ENCODE peak calls at places on chromosome 5, in eight cellular contexts. K is dorsolateral prefrontal cortex, S is lower leg skin, F is Peyer's patch, Y is stomach, I is omental fat pad, Z is ovary, A is tibial artery. B is an unnamed sample.

GRCh38 chr5:174828786-174829510 is 104.6 kb downstream of the MSX2 start:
- DNase-seq in I (no peak), K (no peak), Y (no peak), F (no peak), A (no peak), Z (no peak), S (no peak), B (no peak)

GRCh38 chr5:171724771-171725609 is 60.6 kb upstream of the SMIM23 start:
- DNase-seq in K (no peak), Y (no peak), F (no peak), Z (no peak), I (no peak), S (peak), A (no peak), B (no peak)

GRCh38 chr5:72517961-72518690 is 10.9 kb upstream of the ZNF366 start:
- DNase-seq in K (no peak), Y (peak), F (peak), I (no peak), Z (no peak), S (peak), A (peak), B (no peak)

GRCh38 chr5:173498286-173498685 is 118.2 kb downstream of the BOD1 start:
- DNase-seq in Z (peak), K (no peak), A (peak), Y (no peak), F (no peak), S (peak), I (no peak), B (no peak)

GRCh38 chr5:38582662-38583061 is 26.2 kb upstream of the LIFR start:
- DNase-seq in A (no peak), I (no peak), F (no peak), K (no peak), Z (no peak), Y (no peak), S (no peak), B (no peak)

GRCh38 chr5:40877371-40877988 is 31.8 kb upstream of the C7 start:
- DNase-seq in K (no peak), S (no peak), Y (no peak), Z (no peak), F (no peak), I (no peak), A (no peak), B (no peak)

GRCh38 chr5:87410941-87411340 is 1.8 kb downstream of the CCNH start:
- DNase-seq in Y (no peak), S (no peak), F (no peak), I (no peak), K (no peak), Z (no peak), A (no peak), B (no peak)

GRCh38 chr5:73673161-73673591 is 47.2 kb downstream of the ARHGEF28 start:
- DNase-seq in Z (no peak), S (no peak), A (no peak), F (no peak), Y (no peak), I (no peak), K (no peak), B (no peak)

GRCh38 chr5:53714324-53715010 is 154.0 kb downstream of the NDUFS4 start:
- DNase-seq in K (no peak), Y (no peak), Z (no peak), A (no peak), S (no peak), I (no peak), F (no peak), B (no peak)

GRCh38 chr5:75469017-75469416 is 42.4 kb downstream of the CERT1 start:
- DNase-seq in Y (no peak), F (no peak), K (no peak), A (no peak), Z (no peak), I (no peak), S (no peak), B (no peak)
- TF ChIP-seq CTCF in Y (no peak), F (no peak), K (no peak), A (no peak), Z (no peak), I (no peak), S (no peak), B (no peak)

GRCh38 chr5:94180761-94181160 is 437.6 kb downstream of the KIAA0825 start:
- DNase-seq in A (no peak), K (no peak), I (no peak), Y (no peak), Z (no peak), S (no peak), F (no peak), B (no peak)

GRCh38 chr5:94184870-94185269 is 433.5 kb downstream of the KIAA0825 start:
- DNase-seq in Z (no peak), I (no peak), F (no peak), K (no peak), A (no peak), S (no peak), Y (no peak), B (no peak)

GRCh38 chr5:94181940-94182339 is 436.5 kb downstream of the KIAA0825 start:
- DNase-seq in A (no peak), Z (no peak), S (no peak), Y (no peak), I (no peak), K (no peak), F (no peak), B (no peak)
- TF ChIP-seq CTCF in A (no peak), Z (no peak), S (no peak), Y (no peak), I (no peak), K (no peak), F (no peak), B (peak)

DNA sequence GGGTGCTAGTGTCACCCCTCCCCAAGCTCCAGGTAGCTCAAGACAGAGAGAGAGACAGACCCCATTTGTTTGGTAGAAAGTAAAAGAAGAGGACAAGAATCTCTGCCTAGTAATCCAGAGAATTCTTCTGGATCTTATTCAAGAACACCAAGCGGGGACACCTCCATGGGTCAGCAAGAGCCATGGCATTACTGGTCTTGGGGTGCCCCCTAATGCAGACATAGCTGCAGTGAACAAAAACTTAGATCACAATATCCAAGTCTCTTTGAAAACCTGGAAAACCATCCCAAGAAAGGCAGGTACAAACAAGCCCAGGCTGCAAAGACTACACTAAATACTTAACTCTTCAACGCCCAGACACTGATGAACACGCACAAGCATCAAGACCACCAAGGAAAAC is 29.9 kb upstream of the PDE4D start:
- DNase-seq in Y (no peak), I (no peak), S (no peak), F (no peak), Z (no peak), K (no peak), A (no peak), B (no peak)
- TF ChIP-seq CTCF in Y (no peak), I (no peak), S (no peak), F (peak), Z (no peak), K (no peak), A (no peak), B (no peak)

GRCh38 chr5:94249430-94249829 is 369.0 kb downstream of the KIAA0825 start:
- DNase-seq in Z (no peak), K (no peak), Y (no peak), I (no peak), F (no peak), S (no peak), A (no peak), B (no peak)

GRCh38 chr5:94248175-94248875 is 370.1 kb downstream of the KIAA0825 start:
- DNase-seq in Y (no peak), S (no peak), Z (no peak), F (no peak), I (no peak), A (no peak), K (no peak), B (no peak)

GRCh38 chr5:94254214-94254613 is 364.2 kb downstream of the KIAA0825 start:
- DNase-seq in Z (no peak), F (no peak), Y (no peak), I (no peak), S (no peak), K (no peak), A (no peak), B (no peak)
- TF ChIP-seq CTCF in Z (no peak), F (no peak), Y (no peak), I (no peak), S (no peak), K (no peak), A (no peak), B (no peak)

GRCh38 chr5:138873096-138873885 is 1.8 kb downstream of the LRRTM2 start:
- DNase-seq in Y (no peak), S (no peak), Z (no peak), K (no peak), F (no peak), I (no peak), A (no peak), B (no peak)

GRCh38 chr5:138874771-138875628 is at the start of gene LRRTM2:
- DNase-seq in Y (no peak), A (no peak), K (no peak), F (no peak), I (no peak), Z (no peak), S (no peak), B (no peak)

GRCh38 chr5:138876811-138877210 is 1.7 kb upstream of the LRRTM2 start:
- DNase-seq in F (no peak), Z (no peak), I (no peak), Y (no peak), S (no peak), A (no peak), K (no peak), B (no peak)

GRCh38 chr5:138873886-138874200 is 1.3 kb downstream of the LRRTM2 start:
- DNase-seq in Y (no peak), I (no peak), F (no peak), A (no peak), Z (no peak), K (no peak), S (no peak), B (no peak)

DNA sequence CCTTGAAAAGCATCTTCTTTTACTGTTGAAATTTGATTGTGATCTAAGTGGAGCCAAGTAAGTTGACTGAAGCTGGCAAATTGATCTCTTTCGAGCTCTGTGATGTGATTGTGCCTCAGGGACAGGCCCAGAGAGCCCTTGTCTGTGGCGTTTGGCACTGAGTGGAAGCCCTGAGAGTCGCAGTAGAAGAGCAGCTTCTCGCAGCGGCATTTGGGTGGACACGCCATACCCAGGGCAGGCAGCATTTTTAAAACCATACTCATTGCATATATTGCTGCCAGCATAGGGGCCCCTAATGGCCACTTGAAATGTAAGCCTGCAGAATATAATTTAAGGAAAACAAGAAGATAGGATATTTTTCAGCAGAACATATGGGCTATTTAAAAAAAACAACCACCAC is 894 bp downstream of the LRRTM2 start:
- DNase-seq in I (no peak), K (peak), Y (no peak), A (no peak), F (no peak), Z (no peak), S (no peak), B (no peak)
- TF ChIP-seq CTCF in I (no peak), K (no peak), Y (no peak), A (no peak), F (no peak), Z (no peak), S (no peak), B (no peak)

B was measured in GM13977.